ENCODE peak calls at places on chromosomes 11 and 22, in six cellular contexts. U is GM12865; B is AG04450; M is mesendoderm; G is stimulated activated CD4-positive, alpha-beta T cell treated with anti-CD3 and anti-CD28 coated beads, Interleukin-2, amount 100 ng/mL, for 48 hours; Z is WTC11. X is an unnamed sample.

GRCh38 chr11:40384991-40385390 is 1074.5 kb downstream of the LRRC4C start:
- DNase-seq in U (no peak), B (no peak), M (no peak), G (no peak), Z (no peak), X (peak)

GRCh38 chr11:72229925-72230763 is 5.6 kb downstream of the INPPL1 start:
- DNase-seq in U (no peak), B (no peak), M (no peak), G (no peak), Z (no peak), X (no peak)

GRCh38 chr11:120339394-120339890 is 3.2 kb downstream of the ARHGEF12 start:
- DNase-seq in U (no peak), B (no peak), M (peak), G (no peak), Z (no peak), X (peak)

GRCh38 chr22:49962751-49963646 is 2.4 kb downstream of the PIM3 start:
- DNase-seq in U (no peak), B (no peak), M (no peak), G (no peak), Z (peak), X (no peak)

GRCh38 chr22:19719488-19720021 is 3.8 kb upstream of the GP1BB start:
- DNase-seq in U (no peak), B (no peak), M (no peak), G (no peak), Z (no peak), X (no peak)

GRCh38 chr22:39527481-39527961 is 5.0 kb downstream of the RPS19BP1 start:
- DNase-seq in U (peak), B (no peak), M (peak), G (no peak), Z (no peak), X (peak)

GRCh38 chr11:93668171-93668570 is 6.7 kb downstream of the CEP295 start:
- DNase-seq in U (peak), B (no peak), M (no peak), G (no peak), Z (no peak), X (no peak)

GRCh38 chr22:39917776-39918493 is 17.1 kb downstream of the GRAP2 start:
- DNase-seq in U (no peak), B (no peak), M (no peak), G (no peak), Z (no peak), X (peak)

GRCh38 chr11:132718711-132719641 is 813.3 kb downstream of the OPCML start:
- DNase-seq in U (peak), B (no peak), M (peak), G (peak), Z (no peak), X (peak)

GRCh38 chr22:46380581-46380980 is 45.1 kb downstream of the TRMU start:
- DNase-seq in U (no peak), B (no peak), M (no peak), G (no peak), Z (no peak), X (no peak)

GRCh38 chr11:34669458-34669857 is 48.6 kb downstream of the EHF start:
- DNase-seq in U (no peak), B (no peak), M (no peak), G (no peak), Z (no peak), X (no peak)

GRCh38 chr11:124108158-124108557 is 7.1 kb upstream of the VWA5A start:
- DNase-seq in U (peak), B (no peak), M (peak), G (no peak), Z (peak), X (peak)